ENCODE peak calls at places on chromosomes 12 and 14, in five cellular contexts. A is GM12865, X is heart right ventricle, U is GM13977, O is GM12864. L is an unnamed sample.

GRCh38 chr12:1531654-1532366 is 62.6 kb downstream of the FBXL14 start:
- DNase-seq in A (peak; percentile 63), X (no peak), U (peak; percentile 63), O (peak; percentile 40), L (peak; percentile 64)

GRCh38 chr14:32109676-32110075 is 32.6 kb downstream of the ARHGAP5 start:
- DNase-seq in A (no peak), X (no peak), U (no peak), O (no peak), L (no peak)

GRCh38 chr14:41606249-41607118 is at the start of gene LRFN5:
- DNase-seq in A (no peak), X (peak; percentile 29), U (peak; percentile 55), O (no peak), L (peak; percentile 54)

GRCh38 chr14:35631071-35631805 is 97.3 kb downstream of the INSM2 start:
- DNase-seq in A (no peak), X (no peak), U (no peak), O (no peak), L (no peak)

GRCh38 chr14:104288272-104288671 is 149.9 kb downstream of the KIF26A start:
- DNase-seq in A (no peak), X (no peak), U (no peak), O (no peak), L (no peak)

GRCh38 chr14:65100905-65101541 is 1.3 kb downstream of the MAX start:
- DNase-seq in A (no peak), X (no peak), U (no peak), O (no peak), L (no peak)

GRCh38 chr14:64540208-64541202 is at the start of gene HSPA2:
- DNase-seq in A (peak; percentile 99), X (peak; percentile 99), U (peak; percentile 95), O (peak; percentile 91), L (peak; percentile 96)

GRCh38 chr14:100531591-100532121 is 55.6 kb downstream of the BEGAIN start:
- DNase-seq in A (no peak), X (no peak), U (peak; percentile 11), O (no peak), L (no peak)

GRCh38 chr12:124457287-124458219 is 109.9 kb downstream of the NCOR2 start:
- DNase-seq in A (peak; percentile 68), X (peak; percentile 84), U (peak; percentile 80), O (no peak), L (peak; percentile 83)

GRCh38 chr12:124681779-124682391 is 114.5 kb upstream of the NCOR2 start:
- DNase-seq in A (no peak), X (peak; percentile 78), U (no peak), O (no peak), L (no peak)

GRCh38 chr12:122886851-122887816 is 8.8 kb downstream of the VPS37B start:
- DNase-seq in A (peak; percentile 84), X (no peak), U (no peak), O (peak; percentile 86), L (no peak)

GRCh38 chr12:71691504-71692129 is 5.7 kb downstream of the TMEM19 start:
- DNase-seq in A (no peak), X (no peak), U (no peak), O (no peak), L (no peak)

GRCh38 chr14:101870273-101870939 is 94.0 kb upstream of the DYNC1H1 start:
- DNase-seq in A (no peak), X (no peak), U (no peak), O (no peak), L (no peak)

GRCh38 chr14:68571928-68572525 is 220.8 kb downstream of the ZFP36L1 start:
- DNase-seq in A (no peak), X (no peak), U (no peak), O (no peak), L (no peak)

GRCh38 chr14:68571073-68571703 is 221.7 kb downstream of the ZFP36L1 start:
- DNase-seq in A (no peak), X (no peak), U (no peak), O (no peak), L (no peak)

GRCh38 chr14:68568907-68569545 is 223.8 kb downstream of the ZFP36L1 start:
- DNase-seq in A (no peak), X (no peak), U (no peak), O (no peak), L (no peak)

GRCh38 chr14:68569546-68569908 is 223.3 kb downstream of the ZFP36L1 start:
- DNase-seq in A (no peak), X (no peak), U (no peak), O (no peak), L (no peak)

DNA sequence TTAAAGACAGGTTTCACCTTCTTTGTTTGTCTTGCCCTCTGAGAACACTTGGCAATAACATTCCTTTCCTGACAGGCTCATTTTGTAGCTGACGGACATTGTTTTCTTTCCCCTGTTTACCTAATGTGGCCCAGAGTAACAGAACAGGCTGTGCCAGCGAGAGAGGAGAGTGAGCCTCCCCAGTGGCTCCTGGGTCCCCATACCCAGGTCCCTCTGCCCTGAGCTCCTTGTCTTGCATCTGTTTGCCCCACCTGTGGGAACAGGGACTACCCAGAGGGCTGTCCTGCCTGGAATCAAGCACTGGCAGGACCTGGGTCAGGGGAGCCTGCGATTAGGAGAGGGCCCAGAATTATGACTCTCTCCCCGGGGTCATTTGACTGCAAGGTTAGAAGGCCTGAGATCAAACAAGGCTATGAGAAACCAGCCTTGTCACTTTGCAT is 222.9 kb downstream of the ZFP36L1 start:
- DNase-seq in A (no peak), X (no peak), U (no peak), O (no peak), L (no peak)
- TF ChIP-seq CTCF in A (no peak), X (no peak), U (no peak), O (no peak), L (no peak)

DNA sequence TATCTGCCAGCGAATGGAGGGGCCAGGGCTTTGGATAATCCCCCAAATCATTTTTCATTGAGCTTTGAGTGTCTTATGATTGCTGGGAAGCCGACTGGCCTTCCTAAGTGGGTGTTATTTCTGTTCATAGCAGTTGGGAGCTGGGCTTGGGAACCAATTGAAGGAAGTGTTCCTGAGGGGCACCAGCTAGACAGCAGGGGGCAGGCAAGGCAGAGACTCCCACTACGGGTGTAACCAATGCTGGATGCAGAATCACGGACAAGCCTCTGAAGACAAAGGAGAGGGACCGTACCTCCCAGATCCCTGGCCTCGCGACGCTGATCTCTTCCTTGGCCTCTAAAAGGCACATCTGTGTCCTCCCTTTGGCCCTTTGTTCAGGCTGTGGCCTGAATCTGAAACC is 149.0 kb upstream of the PRMT8 start:
- DNase-seq in A (peak; percentile 6), X (peak; percentile 79), U (peak; percentile 47), O (no peak), L (peak; percentile 40)
- TF ChIP-seq CTCF in A (peak; percentile 25), X (peak; percentile 67), U (peak; percentile 33), O (peak; percentile 38), L (peak; percentile 33)

GRCh38 chr12:120229583-120230325 is 28.8 kb upstream of the RPLP0 start:
- DNase-seq in A (no peak), X (peak; percentile 26), U (no peak), O (no peak), L (no peak)
- TF ChIP-seq CTCF in A (no peak), X (no peak), U (no peak), O (no peak), L (no peak)

GRCh38 chr14:36646664-36647416 is 14.8 kb upstream of the PAX9 start:
- DNase-seq in A (no peak), X (no peak), U (peak; percentile 25), O (no peak), L (no peak)
- TF ChIP-seq CTCF in A (no peak), X (no peak), U (no peak), O (no peak), L (no peak)

GRCh38 chr12:68003777-68004176 is 14.5 kb downstream of the IFNG-AS1 start:
- DNase-seq in A (no peak), X (no peak), U (no peak), O (no peak), L (no peak)
- TF ChIP-seq CTCF in A (no peak), X (no peak), U (no peak), O (no peak), L (no peak)

GRCh38 chr12:12891646-12892355 is 439 bp downstream of the GPRC5A start:
- DNase-seq in A (no peak), X (no peak), U (no peak), O (no peak), L (no peak)
- TF ChIP-seq CTCF in A (no peak), X (no peak), U (no peak), O (no peak), L (no peak)

GRCh38 chr12:132908145-132909029 is 21.0 kb upstream of the CHFR start:
- DNase-seq in A (peak; percentile 99), X (peak; percentile 99), U (peak; percentile 95), O (peak; percentile 96), L (peak; percentile 94)

GRCh38 chr12:132904718-132905328 is 17.4 kb upstream of the CHFR start:
- DNase-seq in A (peak; percentile 73), X (peak; percentile 76), U (peak; percentile 52), O (no peak), L (peak; percentile 66)

GRCh38 chr12:132907216-132907615 is 19.8 kb upstream of the CHFR start:
- DNase-seq in A (no peak), X (no peak), U (no peak), O (no peak), L (no peak)

GRCh38 chr12:132909030-132909368 is 21.6 kb upstream of the CHFR start:
- DNase-seq in A (no peak), X (no peak), U (no peak), O (no peak), L (no peak)
- TF ChIP-seq CTCF in A (no peak), X (no peak), U (no peak), O (no peak), L (no peak)

DNA sequence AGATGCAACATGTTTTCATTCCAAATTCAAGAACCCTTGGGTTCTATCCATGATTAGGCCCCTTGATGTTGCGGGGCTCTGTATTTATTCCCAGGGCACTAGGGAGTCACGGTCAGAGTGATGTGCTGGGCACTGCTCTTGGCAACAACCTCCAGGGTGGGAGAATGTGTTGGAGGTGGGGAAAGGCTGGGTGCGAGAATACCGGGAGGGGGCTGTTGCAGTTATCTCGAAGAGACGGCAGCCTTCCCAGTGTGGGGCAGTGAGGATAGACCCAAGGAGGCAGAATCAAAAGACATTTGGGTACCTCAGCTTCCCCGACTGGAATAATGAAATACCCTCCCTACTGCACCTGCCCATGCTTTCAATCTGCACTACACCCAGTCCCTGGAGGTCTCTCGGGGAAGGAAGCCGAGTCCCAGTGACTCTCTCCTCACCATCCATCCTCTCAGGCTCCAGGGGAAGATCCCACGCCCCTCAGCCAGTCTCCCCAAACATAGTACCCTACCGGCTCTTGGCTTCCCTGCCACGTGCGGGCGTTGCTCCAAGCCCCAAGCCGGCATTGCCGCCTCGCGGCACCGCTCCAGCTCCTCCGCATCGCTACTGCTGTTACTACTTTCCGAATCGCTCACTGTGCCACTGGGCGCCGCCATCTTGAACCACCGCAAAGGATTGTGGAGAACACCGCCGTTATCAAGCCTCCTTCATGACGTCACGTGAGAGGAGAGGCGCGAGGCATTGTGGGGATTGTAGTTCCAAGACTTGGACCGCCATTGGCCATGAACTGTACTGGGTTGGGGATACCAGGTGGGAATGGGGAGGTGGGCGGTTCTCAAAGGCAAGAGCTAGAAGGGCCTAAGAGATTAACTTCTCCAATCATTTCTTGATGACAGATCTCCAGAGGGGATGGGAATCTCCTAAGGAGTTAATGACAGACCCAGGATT is at the start of gene C12orf43:
- DNase-seq in A (peak; percentile 93), X (peak; percentile 94), U (peak; percentile 94), O (peak; percentile 76), L (peak; percentile 93)
- TF ChIP-seq CTCF in A (no peak), X (no peak), U (no peak), O (no peak), L (no peak)

GRCh38 chr12:6459004-6459337 is 7.1 kb downstream of the TAPBPL start:
- DNase-seq in A (no peak), X (no peak), U (no peak), O (no peak), L (no peak)
- TF ChIP-seq CTCF in A (no peak), X (no peak), U (no peak), O (no peak), L (no peak)